ENCODE peak calls at places on chromosomes 7 and 10, in seven cellular contexts. U is GM12892, X is HepG2, D is H1, Z is SK-N-SH, H is K562, L is GM12878. W is an unnamed sample.

GRCh38 chr10:119693262-119693957 is 32.4 kb upstream of the INPP5F start:
- DNase-seq in L (no peak), X (peak), Z (no peak), D (no peak), H (no peak), U (peak), W (no peak)

GRCh38 chr10:119153041-119153440 is 12.5 kb downstream of the SFXN4 start:
- DNase-seq in X (no peak), U (no peak), H (no peak), L (no peak), Z (no peak), D (no peak), W (no peak)

GRCh38 chr7:129825005-129825553 is 127.7 kb downstream of the UBE2H start:
- DNase-seq in H (peak), D (peak), L (no peak), X (peak), U (peak), Z (peak), W (peak)

GRCh38 chr10:77251297-77252013 is 386.2 kb downstream of the KCNMA1 start:
- DNase-seq in H (peak), Z (peak), L (no peak), U (no peak), D (no peak), X (peak), W (no peak)

GRCh38 chr10:96276831-96277230 is 5.5 kb upstream of the BLNK start:
- DNase-seq in D (no peak), U (no peak), L (no peak), H (no peak), X (no peak), Z (no peak), W (no peak)

GRCh38 chr10:26199841-26200240 is 16.7 kb upstream of the GAD2 start:
- DNase-seq in L (no peak), H (no peak), X (no peak), D (no peak), U (no peak), Z (no peak), W (no peak)

GRCh38 chr7:31633454-31633853 is 53.6 kb upstream of the PPP1R17 start:
- DNase-seq in X (no peak), Z (no peak), H (no peak), L (no peak), D (no peak), U (no peak), W (no peak)

GRCh38 chr7:95045236-95045923 is 138.0 kb downstream of the PPP1R9A start:
- DNase-seq in H (peak), X (peak), U (no peak), D (peak), L (no peak), Z (no peak), W (no peak)

GRCh38 chr7:17690030-17690429 is 250.3 kb downstream of the SNX13 start:
- DNase-seq in H (peak), U (no peak), Z (no peak), X (no peak), D (no peak), L (peak), W (no peak)

DNA sequence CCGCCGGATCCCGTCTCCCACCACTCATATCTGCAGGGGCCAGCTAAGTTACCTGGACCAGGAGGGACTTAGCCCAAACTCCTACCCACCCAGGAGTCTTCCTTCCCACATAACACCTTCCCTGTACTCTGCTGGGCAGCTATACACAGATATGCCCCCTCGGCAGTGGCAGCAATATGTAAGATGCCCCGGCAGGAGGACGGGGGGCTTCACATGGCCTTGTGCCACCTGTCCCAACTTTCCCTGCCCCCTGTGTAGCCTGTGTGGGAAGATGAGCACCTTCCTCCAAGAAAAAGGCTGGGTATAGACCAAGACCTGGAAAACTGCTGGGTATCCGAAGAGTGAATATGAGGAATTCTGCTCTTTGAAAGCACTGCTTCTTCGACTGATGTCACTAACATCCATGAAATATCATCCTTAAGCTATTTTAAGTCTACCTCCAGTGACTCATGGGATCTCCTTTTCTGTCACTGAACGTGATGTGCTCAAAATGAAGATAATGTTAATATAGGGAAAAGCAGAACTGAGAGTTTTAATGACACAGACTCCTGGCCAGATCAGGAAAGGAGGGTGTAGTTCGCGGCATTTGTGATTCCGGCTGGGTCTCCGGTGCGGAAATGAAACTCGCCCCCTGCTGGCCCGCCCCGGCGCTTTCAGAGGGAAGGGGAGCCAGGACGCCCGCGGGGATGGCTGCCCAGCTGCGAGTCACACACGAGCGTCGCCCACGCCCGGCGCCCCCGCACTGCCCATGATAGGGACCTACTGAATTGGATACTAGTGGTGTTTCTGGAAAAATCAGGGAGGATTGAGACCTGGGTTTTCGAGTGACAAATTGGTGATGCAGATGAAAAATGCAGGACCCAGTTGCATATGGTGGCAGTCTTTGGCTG is 256.9 kb upstream of the NFE2L3 start:
- DNase-seq in D (peak), U (peak), X (no peak), L (peak), Z (peak), H (peak), W (peak)
- TF ChIP-seq POLR2AphosphoS5 in D (no peak), U (no peak), X (no peak), L (no peak), Z (no peak), H (no peak), W (no peak)

GRCh38 chr7:37448637-37449331 is at the start of gene ELMO1:
- DNase-seq in D (peak), H (peak), L (peak), X (peak), Z (peak), U (peak), W (peak)

GRCh38 chr7:37450035-37450434 is 1.4 kb upstream of the ELMO1 start:
- DNase-seq in Z (no peak), H (no peak), L (no peak), X (no peak), D (no peak), U (no peak), W (no peak)

GRCh38 chr7:37446371-37446770 is 2.3 kb downstream of the ELMO1 start:
- DNase-seq in Z (no peak), U (no peak), X (no peak), L (no peak), D (no peak), H (no peak), W (no peak)

GRCh38 chr7:37449621-37450020 is 957 bp upstream of the ELMO1 start:
- DNase-seq in Z (no peak), H (no peak), D (no peak), U (no peak), L (no peak), X (no peak), W (no peak)

DNA sequence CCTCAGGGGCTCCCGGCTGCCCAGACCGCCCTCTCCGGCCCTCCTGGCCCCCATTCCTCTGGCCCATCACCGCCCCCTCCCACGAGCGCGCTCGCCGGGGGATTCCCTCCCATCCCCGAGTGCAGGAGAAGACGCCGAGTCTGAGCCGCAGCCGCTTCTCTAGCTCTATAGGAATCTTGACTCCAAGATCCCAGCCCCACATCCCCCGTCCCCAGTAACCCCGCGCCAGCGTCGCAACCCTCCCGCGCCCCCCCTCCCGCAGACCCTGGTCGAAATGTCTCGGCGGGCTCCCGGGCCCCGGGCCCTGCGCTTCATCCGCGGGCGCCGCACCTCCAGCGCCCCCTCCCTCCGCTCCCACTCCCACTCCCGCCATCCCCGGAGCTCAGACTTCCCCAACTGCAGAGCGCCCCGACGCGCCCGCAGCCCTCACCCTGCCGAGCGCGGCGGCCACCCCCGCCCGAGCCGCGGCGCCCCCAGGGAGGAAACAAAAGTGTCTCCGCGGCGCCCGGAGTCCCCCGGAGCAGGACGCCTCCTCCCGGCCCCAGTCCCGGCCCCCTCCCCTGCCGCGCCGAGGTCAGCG is 517 bp downstream of the ELMO1 start:
- DNase-seq in D (no peak), X (no peak), L (no peak), Z (peak), U (peak), H (no peak), W (peak)
- TF ChIP-seq TAF1 in D (no peak), X (no peak), L (no peak), Z (no peak), U (no peak), H (no peak), W (no peak)

GRCh38 chr7:20561466-20561865 is 54.0 kb upstream of the ABCB5 start:
- DNase-seq in X (peak), D (no peak), Z (no peak), U (no peak), H (no peak), L (no peak), W (no peak)
- TF ChIP-seq POLR2AphosphoS5 in X (no peak), D (no peak), Z (no peak), U (no peak), H (no peak), L (no peak), W (no peak)

GRCh38 chr10:28580825-28581224 is 47.9 kb downstream of the WAC start:
- DNase-seq in X (no peak), U (no peak), L (no peak), H (no peak), Z (no peak), D (no peak), W (no peak)
- TF ChIP-seq TAF1 in X (no peak), U (no peak), L (no peak), H (no peak), Z (no peak), D (no peak), W (no peak)

GRCh38 chr10:89085153-89085552 is 94.6 kb downstream of the FAS start:
- DNase-seq in L (no peak), H (no peak), D (no peak), Z (no peak), X (no peak), U (no peak), W (no peak)

GRCh38 chr10:89090760-89091455 is 100.3 kb downstream of the FAS start:
- DNase-seq in U (no peak), X (no peak), Z (no peak), H (no peak), L (no peak), D (no peak), W (no peak)

GRCh38 chr10:89088901-89089300 is 98.3 kb downstream of the FAS start:
- DNase-seq in H (no peak), X (no peak), L (no peak), U (no peak), Z (no peak), D (no peak), W (no peak)

GRCh38 chr10:89091501-89091900 is 100.9 kb downstream of the FAS start:
- DNase-seq in Z (no peak), H (no peak), X (no peak), L (no peak), U (no peak), D (no peak), W (no peak)

GRCh38 chr10:89086801-89087513 is 96.4 kb downstream of the FAS start:
- DNase-seq in Z (no peak), U (no peak), L (no peak), X (no peak), H (peak), D (no peak), W (no peak)
- TF ChIP-seq POLR2AphosphoS5 in Z (no peak), U (no peak), L (no peak), X (no peak), H (no peak), D (no peak), W (no peak)

W was measured in GM12891.